ENCODE peak calls at places on chromosomes 6 and 20, in six cellular contexts. One of them, this sample, is unnamed. For H3K27me3, the result is how much of the 10 kb centered on the place peaks cover.

GRCh38 chr6:163460307-163460782 is 45.8 kb downstream of the QKI start:
- DNase-seq in thoracic aorta: no peak
- DNase-seq in pancreas: no peak
- DNase-seq in RWPE2: no peak
- DNase-seq in fibroblast of lung: peak
- DNase-seq in tibial artery: no peak
- DNase-seq in this sample: peak

GRCh38 chr6:52089758-52090348 is 2.4 kb upstream of the PKHD1 start:
- DNase-seq in thoracic aorta: no peak
- DNase-seq in tibial artery: no peak
- DNase-seq in pancreas: no peak
- DNase-seq in RWPE2: peak
- DNase-seq in fibroblast of lung: no peak
- DNase-seq in this sample: no peak

GRCh38 chr20:50286609-50287008 is 96.0 kb downstream of the CEBPB start:
- DNase-seq in fibroblast of lung: peak
- DNase-seq in thoracic aorta: no peak
- DNase-seq in RWPE2: no peak
- DNase-seq in tibial artery: peak
- DNase-seq in pancreas: no peak
- DNase-seq in this sample: peak

GRCh38 chr6:157198425-157199279 is 124.7 kb downstream of the TMEM242 start:
- DNase-seq in pancreas: peak
- DNase-seq in tibial artery: peak
- DNase-seq in fibroblast of lung: peak
- DNase-seq in RWPE2: no peak
- DNase-seq in thoracic aorta: peak
- DNase-seq in this sample: no peak

GRCh38 chr6:148379481-148379880 is 36.8 kb downstream of the SASH1 start:
- DNase-seq in pancreas: no peak
- DNase-seq in thoracic aorta: no peak
- DNase-seq in tibial artery: no peak
- DNase-seq in fibroblast of lung: no peak
- DNase-seq in RWPE2: no peak
- DNase-seq in this sample: no peak

GRCh38 chr20:51366155-51366886 is 176.2 kb downstream of the NFATC2 start:
- DNase-seq in RWPE2: peak
- DNase-seq in pancreas: no peak
- DNase-seq in tibial artery: peak
- DNase-seq in fibroblast of lung: peak
- DNase-seq in thoracic aorta: peak
- DNase-seq in this sample: peak

GRCh38 chr6:116087437-116088027 is 13.1 kb upstream of the NT5DC1 start:
- DNase-seq in fibroblast of lung: peak
- DNase-seq in pancreas: no peak
- DNase-seq in RWPE2: no peak
- DNase-seq in tibial artery: no peak
- DNase-seq in thoracic aorta: no peak
- DNase-seq in this sample: peak

GRCh38 chr20:63686492-63687321 is 9.7 kb upstream of the TNFRSF6B start:
- DNase-seq in tibial artery: peak
- DNase-seq in pancreas: peak
- DNase-seq in thoracic aorta: peak
- DNase-seq in fibroblast of lung: peak
- DNase-seq in RWPE2: peak
- DNase-seq in this sample: peak

GRCh38 chr6:101126501-101126900 is 245.4 kb upstream of the ASCC3 start:
- DNase-seq in pancreas: no peak
- DNase-seq in fibroblast of lung: no peak
- DNase-seq in RWPE2: no peak
- DNase-seq in thoracic aorta: no peak
- DNase-seq in tibial artery: no peak
- DNase-seq in this sample: no peak

GRCh38 chr6:16974387-16974673 is 127.5 kb upstream of the STMND1 start:
- DNase-seq in RWPE2: no peak
- DNase-seq in fibroblast of lung: no peak
- DNase-seq in tibial artery: no peak
- DNase-seq in pancreas: no peak
- DNase-seq in thoracic aorta: no peak
- DNase-seq in this sample: no peak

GRCh38 chr6:56716229-56716628 is 73.5 kb upstream of the DST start:
- DNase-seq in thoracic aorta: no peak
- DNase-seq in fibroblast of lung: no peak
- DNase-seq in RWPE2: no peak
- DNase-seq in tibial artery: no peak
- DNase-seq in pancreas: no peak
- DNase-seq in this sample: no peak

GRCh38 chr6:56714982-56715456 is 72.3 kb upstream of the DST start:
- DNase-seq in fibroblast of lung: peak
- DNase-seq in pancreas: no peak
- DNase-seq in tibial artery: no peak
- DNase-seq in thoracic aorta: no peak
- DNase-seq in RWPE2: peak
- DNase-seq in this sample: peak

GRCh38 chr6:56713285-56713684 is 70.6 kb upstream of the DST start:
- DNase-seq in fibroblast of lung: peak
- DNase-seq in pancreas: no peak
- DNase-seq in thoracic aorta: peak
- DNase-seq in tibial artery: peak
- DNase-seq in RWPE2: peak
- DNase-seq in this sample: peak

GRCh38 chr6:56710967-56711366 is 68.3 kb upstream of the DST start:
- DNase-seq in tibial artery: no peak
- DNase-seq in fibroblast of lung: no peak
- DNase-seq in pancreas: no peak
- DNase-seq in thoracic aorta: no peak
- DNase-seq in RWPE2: no peak
- DNase-seq in this sample: no peak

DNA sequence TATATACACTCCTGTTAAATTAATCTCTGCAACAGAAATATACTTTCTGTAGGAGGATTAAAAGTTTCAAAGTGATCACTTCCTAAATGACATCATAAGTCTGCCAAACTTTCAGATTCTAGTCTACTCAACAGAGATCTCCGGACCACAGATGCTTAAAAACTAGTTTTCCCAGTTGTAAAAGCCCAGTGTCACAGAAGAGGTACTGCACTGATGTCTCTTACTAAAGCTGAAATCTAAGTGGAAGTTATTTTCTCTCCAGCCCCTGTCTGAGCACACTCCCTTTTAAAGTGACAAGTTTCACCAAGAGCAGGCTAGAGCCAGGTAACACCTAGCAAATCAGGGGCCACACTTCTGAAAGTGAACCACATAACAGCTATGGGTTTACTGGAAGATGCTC is 71.6 kb upstream of the DST start:
- DNase-seq in fibroblast of lung: no peak
- DNase-seq in pancreas: no peak
- DNase-seq in thoracic aorta: no peak
- DNase-seq in tibial artery: no peak
- DNase-seq in RWPE2: no peak
- DNase-seq in this sample: no peak
- H3K4me3 ChIP-seq in fibroblast of lung: no peak
- H3K4me3 ChIP-seq in pancreas: no peak
- H3K4me3 ChIP-seq in thoracic aorta: no peak
- H3K4me3 ChIP-seq in tibial artery: no peak
- H3K4me3 ChIP-seq in RWPE2: no peak
- H3K4me3 ChIP-seq in this sample: no peak

GRCh38 chr6:26330835-26331808 is 33.9 kb upstream of the BTN3A2 start:
- DNase-seq in RWPE2: no peak
- DNase-seq in pancreas: no peak
- DNase-seq in tibial artery: no peak
- DNase-seq in fibroblast of lung: no peak
- DNase-seq in thoracic aorta: no peak
- DNase-seq in this sample: peak
- TF ChIP-seq CTCF in RWPE2: no peak
- TF ChIP-seq CTCF in pancreas: no peak
- TF ChIP-seq CTCF in tibial artery: no peak
- TF ChIP-seq CTCF in fibroblast of lung: no peak
- TF ChIP-seq CTCF in thoracic aorta: no peak
- TF ChIP-seq CTCF in this sample: no peak

GRCh38 chr6:39144804-39145203 is 29.8 kb upstream of the SAYSD1 start:
- DNase-seq in thoracic aorta: no peak
- DNase-seq in RWPE2: no peak
- DNase-seq in pancreas: no peak
- DNase-seq in tibial artery: no peak
- DNase-seq in fibroblast of lung: no peak
- DNase-seq in this sample: no peak
- H3K27me3 ChIP-seq in thoracic aorta: under half
- H3K27me3 ChIP-seq in RWPE2: under half
- H3K27me3 ChIP-seq in pancreas: under half
- H3K27me3 ChIP-seq in tibial artery: under half
- H3K27me3 ChIP-seq in fibroblast of lung: under half
- H3K27me3 ChIP-seq in this sample: under half

DNA sequence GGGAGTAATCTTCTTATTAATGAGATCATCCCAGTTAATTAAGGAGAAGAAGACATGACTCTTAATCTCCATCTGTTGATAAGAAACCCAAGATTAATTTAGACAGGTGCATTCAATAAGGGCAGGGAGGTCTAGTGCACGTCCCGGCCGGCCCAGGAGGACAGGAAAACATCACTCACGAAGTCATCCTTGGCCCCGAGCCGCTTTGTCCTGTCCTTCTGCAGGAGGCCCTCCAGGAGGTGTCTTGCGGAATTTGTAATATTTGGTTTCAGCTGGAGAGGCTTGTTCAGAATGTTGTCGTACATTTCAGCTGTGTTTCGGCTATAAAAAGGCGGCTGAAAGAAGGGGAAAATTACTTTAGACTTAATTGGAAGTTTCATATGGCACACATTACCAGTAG is 118.4 kb upstream of the SLC2A12 start:
- DNase-seq in tibial artery: no peak
- DNase-seq in fibroblast of lung: peak
- DNase-seq in pancreas: no peak
- DNase-seq in RWPE2: no peak
- DNase-seq in thoracic aorta: no peak
- DNase-seq in this sample: peak
- H3K4me3 ChIP-seq in tibial artery: no peak
- H3K4me3 ChIP-seq in fibroblast of lung: no peak
- H3K4me3 ChIP-seq in pancreas: peak
- H3K4me3 ChIP-seq in RWPE2: no peak
- H3K4me3 ChIP-seq in thoracic aorta: peak
- H3K4me3 ChIP-seq in this sample: peak

DNA sequence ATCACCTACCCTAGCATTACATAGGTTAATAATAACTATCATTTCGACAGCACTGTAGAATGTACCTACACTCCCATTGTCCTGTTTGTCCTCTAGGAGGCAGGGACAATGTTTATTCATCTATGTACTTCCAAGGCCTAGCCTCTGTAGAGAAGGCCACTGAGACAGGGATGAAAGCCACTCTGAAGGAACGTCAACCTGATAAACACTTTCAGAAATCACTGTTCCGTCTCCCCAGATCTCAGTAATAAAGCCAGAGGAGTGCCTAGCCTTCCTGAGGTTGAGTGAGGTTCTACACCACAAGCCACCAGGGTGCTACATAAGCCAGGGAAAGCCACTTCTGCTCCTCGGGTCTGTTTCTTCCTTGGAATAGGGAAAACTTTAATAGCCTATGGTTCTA is 44.8 kb downstream of the POPDC3 start:
- DNase-seq in RWPE2: no peak
- DNase-seq in thoracic aorta: no peak
- DNase-seq in tibial artery: no peak
- DNase-seq in fibroblast of lung: peak
- DNase-seq in pancreas: no peak
- DNase-seq in this sample: peak
- TF ChIP-seq CTCF in RWPE2: no peak
- TF ChIP-seq CTCF in thoracic aorta: no peak
- TF ChIP-seq CTCF in tibial artery: no peak
- TF ChIP-seq CTCF in fibroblast of lung: peak
- TF ChIP-seq CTCF in pancreas: no peak
- TF ChIP-seq CTCF in this sample: peak

GRCh38 chr20:59181936-59182335 is 18.3 kb downstream of the ZNF831 start:
- DNase-seq in RWPE2: no peak
- DNase-seq in thoracic aorta: no peak
- DNase-seq in tibial artery: no peak
- DNase-seq in pancreas: no peak
- DNase-seq in fibroblast of lung: no peak
- DNase-seq in this sample: no peak
- H3K27me3 ChIP-seq in RWPE2: under half
- H3K27me3 ChIP-seq in thoracic aorta: under half
- H3K27me3 ChIP-seq in tibial artery: under half
- H3K27me3 ChIP-seq in pancreas: under half
- H3K27me3 ChIP-seq in fibroblast of lung: under half
- H3K27me3 ChIP-seq in this sample: under half

DNA sequence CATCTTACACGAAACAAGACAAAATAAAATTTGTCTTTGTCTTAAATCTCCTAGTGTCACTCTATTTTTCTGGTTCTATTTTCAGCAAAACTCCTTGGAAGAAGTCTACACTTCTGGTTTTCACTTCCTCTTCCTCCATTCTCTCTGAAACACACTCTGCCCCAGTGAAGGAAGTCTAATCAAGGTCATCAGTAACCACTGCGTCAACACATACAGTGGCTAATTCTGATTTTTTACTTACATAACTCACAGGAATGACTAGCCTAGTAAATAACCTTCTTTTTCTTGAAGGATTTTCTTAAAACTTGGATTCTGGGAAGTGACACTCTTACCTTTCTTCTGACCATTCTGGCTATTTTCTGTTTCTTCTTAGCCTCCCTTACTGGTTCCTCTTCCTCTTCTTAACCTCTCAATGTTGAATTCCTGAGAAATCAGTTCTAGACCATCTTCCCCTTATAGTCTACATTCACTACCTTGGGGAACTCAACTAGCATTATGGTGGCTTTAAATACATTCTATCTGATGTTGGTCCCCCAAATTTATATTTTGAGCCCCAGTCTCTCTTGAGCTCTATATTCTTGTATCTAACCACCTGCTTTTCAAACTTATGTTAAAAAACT is 37.5 kb downstream of the AIG1 start:
- DNase-seq in thoracic aorta: no peak
- DNase-seq in pancreas: no peak
- DNase-seq in RWPE2: no peak
- DNase-seq in fibroblast of lung: no peak
- DNase-seq in tibial artery: no peak
- DNase-seq in this sample: no peak
- H3K4me3 ChIP-seq in thoracic aorta: no peak
- H3K4me3 ChIP-seq in pancreas: no peak
- H3K4me3 ChIP-seq in RWPE2: no peak
- H3K4me3 ChIP-seq in fibroblast of lung: no peak
- H3K4me3 ChIP-seq in tibial artery: no peak
- H3K4me3 ChIP-seq in this sample: no peak